ENCODE peak calls at places on chromosomes 4 and X, in five cellular contexts. D, N, P, L and V are unnamed samples. For H3K79me2, H3K4me1 and H3K36me3, the result is how much of the 10 kb centered on the place peaks cover.

GRCh38 chr4:23614284-23614892 is 275.5 kb downstream of the PPARGC1A start:
- DNase-seq in P (peak), D (peak), N (peak), L (peak), V (peak)

GRCh38 chr4:54872246-54872645 is 214.5 kb downstream of the KIT start:
- DNase-seq in D (peak), P (no peak), N (no peak), L (peak), V (peak)

GRCh38 chr4:153790962-153791551 is 2.2 kb upstream of the SFRP2 start:
- DNase-seq in N (no peak), D (peak), P (no peak), L (peak), V (no peak)

GRCh38 chrX:150841466-150842197 is 56.8 kb downstream of the CD99L2 start:
- DNase-seq in L (peak), P (no peak), N (no peak), D (no peak), V (peak)

GRCh38 chr4:25532579-25532978 is 123.1 kb upstream of the SLC34A2 start:
- DNase-seq in P (no peak), L (no peak), D (no peak), N (no peak), V (no peak)

GRCh38 chrX:132219343-132219768 is at the start of gene RAP2C:
- DNase-seq in P (peak), L (peak), D (peak), N (peak), V (peak)

GRCh38 chrX:149704664-149705063 is 7.2 kb upstream of the MAGEA11 start:
- DNase-seq in P (no peak), N (no peak), D (no peak), L (no peak), V (no peak)

GRCh38 chr4:8771258-8771590 is 100.4 kb downstream of the HMX1 start:
- DNase-seq in D (peak), L (no peak), P (no peak), N (no peak), V (no peak)

GRCh38 chr4:38501698-38502097 is 162.3 kb upstream of the KLF3 start:
- DNase-seq in P (no peak), L (no peak), N (no peak), D (no peak), V (no peak)

GRCh38 chr4:98468744-98469143 is 189.7 kb downstream of the TSPAN5 start:
- DNase-seq in L (peak), P (no peak), D (no peak), N (no peak), V (no peak)

GRCh38 chr4:5478116-5478515 is 230.2 kb downstream of the EVC2 start:
- DNase-seq in N (no peak), P (no peak), D (peak), L (no peak), V (no peak)

GRCh38 chr4:77177196-77177595 is 20.2 kb downstream of the CCNG2 start:
- DNase-seq in L (no peak), P (no peak), N (no peak), D (no peak), V (no peak)

GRCh38 chr4:121072080-121072835 is at the start of gene NDNF:
- DNase-seq in N (peak), D (peak), L (peak), P (no peak), V (no peak)

GRCh38 chr4:122652379-122652778 is 31.5 kb upstream of the IL21 start:
- DNase-seq in L (peak), D (peak), N (peak), P (peak), V (peak)

GRCh38 chrX:120251471-120252011 is 929 bp downstream of the ZBTB33 start:
- DNase-seq in P (peak), N (peak), L (peak), D (no peak), V (peak)

GRCh38 chr4:71445819-71446218 is 107.0 kb downstream of the SLC4A4 start:
- DNase-seq in P (no peak), L (no peak), D (no peak), N (no peak), V (no peak)

GRCh38 chr4:184815046-184815877 is 10.5 kb downstream of the ACSL1 start:
- DNase-seq in D (peak), P (no peak), L (peak), N (peak), V (peak)
- H3K79me2 ChIP-seq in D (under half), P (under half), L (under half), N (under half), V (half or more)

GRCh38 chr4:158169931-158170690 is 2.7 kb downstream of the GASK1B start:
- DNase-seq in P (peak), L (peak), N (no peak), D (no peak), V (peak)
- H3K4me1 ChIP-seq in P (under half), L (under half), N (under half), D (under half), V (under half)

GRCh38 chrX:109667986-109668385 is 43.0 kb upstream of the KCNE5 start:
- DNase-seq in L (no peak), P (no peak), N (no peak), D (no peak), V (no peak)
- H3K36me3 ChIP-seq in L (under half), P (under half), N (under half), D (under half), V (under half)

DNA sequence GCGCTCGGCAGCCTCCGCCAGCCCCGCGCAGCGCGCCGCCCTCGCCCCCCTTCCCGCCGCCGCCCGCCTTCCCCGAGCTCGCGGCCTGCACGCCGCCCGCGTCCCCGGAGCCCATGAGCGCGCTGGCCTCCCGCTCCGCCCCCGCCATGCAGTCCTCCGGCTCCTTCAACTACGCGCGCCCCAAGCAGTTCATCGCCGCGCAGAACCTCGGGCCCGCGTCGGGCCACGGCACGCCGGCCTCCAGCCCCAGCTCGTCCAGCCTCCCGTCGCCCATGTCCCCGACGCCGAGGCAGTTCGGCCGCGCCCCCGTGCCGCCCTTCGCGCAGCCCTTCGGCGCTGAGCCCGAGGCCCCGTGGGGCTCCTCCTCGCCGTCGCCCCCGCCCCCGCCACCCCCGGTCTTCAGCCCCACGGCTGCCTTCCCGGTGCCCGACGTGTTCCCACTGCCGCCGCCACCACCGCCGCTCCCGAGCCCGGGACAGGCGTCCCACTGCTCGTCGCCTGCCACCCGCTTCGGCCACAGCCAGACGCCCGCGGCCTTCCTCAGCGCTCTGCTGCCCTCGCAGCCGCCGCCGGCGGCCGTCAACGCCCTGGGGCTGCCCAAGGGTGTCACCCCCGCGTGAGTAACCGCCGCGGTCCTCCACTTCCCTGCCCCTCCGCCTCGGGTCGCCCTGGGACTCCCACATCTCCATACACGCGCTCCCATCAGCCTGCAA is 132.1 kb downstream of the CBR4 start:
- DNase-seq in N (no peak), L (no peak), P (peak), D (peak), V (peak)
- H3K79me2 ChIP-seq in N (under half), L (under half), P (under half), D (under half), V (half or more)

GRCh38 chrX:7067266-7067665 is 80.2 kb upstream of the STS start:
- DNase-seq in N (no peak), P (no peak), L (no peak), D (no peak), V (no peak)

GRCh38 chrX:7065473-7065872 is 82.0 kb upstream of the STS start:
- DNase-seq in D (no peak), P (no peak), L (no peak), N (no peak), V (no peak)

GRCh38 chrX:7069556-7069955 is 78.0 kb upstream of the STS start:
- DNase-seq in N (no peak), L (no peak), P (no peak), D (peak), V (no peak)

GRCh38 chrX:7071390-7071789 is 76.1 kb upstream of the STS start:
- DNase-seq in D (no peak), P (no peak), N (no peak), L (no peak), V (no peak)

GRCh38 chrX:7068939-7069367 is 78.6 kb upstream of the STS start:
- DNase-seq in L (no peak), P (peak), D (peak), N (no peak), V (peak)
- H3K4me1 ChIP-seq in L (under half), P (under half), D (under half), N (under half), V (under half)

DNA sequence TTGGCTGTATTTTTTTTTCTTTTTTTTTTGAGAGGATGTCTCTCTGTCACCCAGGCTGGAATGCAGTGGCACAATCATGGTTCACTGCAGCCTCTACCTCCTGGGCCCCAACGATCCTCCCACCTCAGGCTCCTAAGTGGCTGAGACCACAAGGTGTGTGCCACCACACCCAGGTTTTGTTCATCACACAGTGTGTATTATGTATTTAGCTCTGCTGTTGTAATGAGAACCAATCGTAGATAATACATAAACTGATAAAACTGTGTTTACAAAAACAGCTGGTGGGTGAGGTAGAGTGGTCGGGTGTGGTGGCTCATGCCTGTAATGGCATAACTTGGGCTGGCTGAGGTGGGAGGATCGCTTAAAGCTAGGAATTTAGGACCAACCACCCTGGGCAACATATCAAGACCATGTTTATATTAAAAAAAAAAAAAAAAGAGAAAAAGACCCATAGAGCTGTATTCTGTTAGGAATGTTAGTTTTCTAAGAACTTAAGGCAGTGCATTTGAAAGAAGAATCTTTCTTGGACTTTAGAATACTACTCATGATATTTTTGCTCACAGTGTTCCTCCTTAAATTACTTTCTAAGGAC is 34.9 kb downstream of the POLR2B start:
- DNase-seq in L (no peak), N (no peak), D (no peak), P (no peak), V (no peak)
- H3K36me3 ChIP-seq in L (under half), N (under half), D (under half), P (half or more), V (under half)

GRCh38 chr4:26887809-26888208 is 27.2 kb downstream of the STIM2 start:
- DNase-seq in L (no peak), P (no peak), D (no peak), N (no peak), V (no peak)

GRCh38 chr4:26891054-26891453 is 30.4 kb downstream of the STIM2 start:
- DNase-seq in N (no peak), L (no peak), D (no peak), P (no peak), V (no peak)

GRCh38 chr4:26892480-26893150 is 32.0 kb downstream of the STIM2 start:
- DNase-seq in L (no peak), N (no peak), P (no peak), D (no peak), V (no peak)

GRCh38 chr4:26893491-26893890 is 32.9 kb downstream of the STIM2 start:
- DNase-seq in D (no peak), N (no peak), P (no peak), L (no peak), V (no peak)

DNA sequence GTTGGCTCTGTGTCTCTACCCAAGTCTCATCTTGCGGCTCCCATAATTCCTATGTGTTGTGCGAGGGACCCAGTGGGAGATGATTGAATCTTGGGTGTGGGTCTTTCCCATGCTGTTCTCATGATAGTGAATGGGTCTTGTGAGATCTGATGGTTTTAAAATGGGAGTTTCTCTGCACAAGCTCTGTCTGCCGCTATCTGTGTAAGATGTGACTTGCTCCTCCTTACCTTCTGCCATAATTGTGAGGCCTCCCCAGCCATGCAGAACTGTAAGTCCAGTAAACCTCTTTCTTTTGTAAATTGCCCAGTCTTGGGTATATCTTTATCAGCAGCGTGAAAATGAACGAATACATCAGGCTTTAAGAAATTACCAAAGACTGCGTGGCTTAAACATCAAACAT is 31.2 kb downstream of the STIM2 start:
- DNase-seq in D (no peak), N (no peak), P (no peak), L (no peak), V (no peak)
- H3K79me2 ChIP-seq in D (under half), N (under half), P (half or more), L (under half), V (half or more)

GRCh38 chrX:105869676-105870075 is 47.3 kb downstream of the NRK start:
- DNase-seq in D (no peak), P (no peak), N (no peak), L (peak), V (peak)

GRCh38 chrX:105872921-105873320 is 50.6 kb downstream of the NRK start:
- DNase-seq in P (no peak), L (peak), N (no peak), D (no peak), V (peak)

GRCh38 chrX:105865709-105866108 is 43.4 kb downstream of the NRK start:
- DNase-seq in P (no peak), N (no peak), D (no peak), L (no peak), V (no peak)

GRCh38 chrX:105874790-105875189 is 52.5 kb downstream of the NRK start:
- DNase-seq in N (no peak), L (no peak), P (no peak), D (no peak), V (no peak)

DNA sequence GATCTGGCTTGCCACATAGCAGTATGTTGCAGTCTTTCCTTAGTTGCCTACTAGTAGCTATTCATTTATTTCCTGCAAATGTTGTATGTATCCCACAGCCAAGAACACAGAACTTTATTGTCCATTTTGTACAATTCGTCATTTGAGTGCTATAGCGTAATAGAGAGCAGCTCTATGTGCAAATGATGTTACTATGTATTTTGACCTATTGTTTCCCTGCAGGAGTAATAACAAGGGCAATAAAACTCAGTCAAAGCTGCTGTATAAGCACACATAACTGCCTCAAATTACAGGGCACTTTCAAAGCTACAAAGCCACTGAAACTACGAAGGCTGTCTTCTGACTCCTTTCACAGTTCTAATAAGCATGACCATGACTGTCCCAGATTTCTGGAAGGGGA is 48.1 kb downstream of the NRK start:
- DNase-seq in D (no peak), P (no peak), N (no peak), L (no peak), V (no peak)
- H3K4me1 ChIP-seq in D (under half), P (under half), N (under half), L (under half), V (under half)